ENCODE peak calls at places on chromosome 9, in six cellular contexts. U, D, F, V, Q and I are unnamed samples. For H3K4me1 and H3K36me3, the result is how much of the 10 kb centered on the place peaks cover.

GRCh38 chr9:87516931-87517300 is 19.2 kb downstream of the DAPK1 start:
- DNase-seq in U (no peak), D (no peak), F (no peak), V (no peak), Q (no peak), I (no peak)

GRCh38 chr9:126661521-126662251 is 48.0 kb downstream of the LMX1B start:
- DNase-seq in U (no peak), D (no peak), F (peak), V (no peak), Q (no peak), I (no peak)

GRCh38 chr9:27473135-27473534 is 51.0 kb upstream of the IFNK start:
- DNase-seq in U (peak), D (peak), F (no peak), V (peak), Q (no peak), I (no peak)

GRCh38 chr9:34179528-34180138 is 790 bp downstream of the UBAP1 start:
- DNase-seq in U (no peak), D (peak), F (peak), V (no peak), Q (no peak), I (no peak)

GRCh38 chr9:27227192-27227591 is 69.8 kb downstream of the EQTN start:
- DNase-seq in U (no peak), D (no peak), F (peak), V (no peak), Q (no peak), I (no peak)

GRCh38 chr9:71767421-71768321 is 642 bp downstream of the CEMIP2 start:
- DNase-seq in U (no peak), D (peak), F (no peak), V (peak), Q (no peak), I (no peak)

GRCh38 chr9:1362845-1363244 is 312.7 kb downstream of the DMRT2 start:
- DNase-seq in U (no peak), D (no peak), F (no peak), V (no peak), Q (no peak), I (no peak)

GRCh38 chr9:38026021-38026809 is 42.8 kb downstream of the SHB start:
- DNase-seq in U (peak), D (no peak), F (peak), V (peak), Q (no peak), I (no peak)

GRCh38 chr9:128124873-128125574 is 2.5 kb downstream of the PTGES2 start:
- DNase-seq in U (peak), D (peak), F (peak), V (peak), Q (no peak), I (no peak)

GRCh38 chr9:115126406-115126805 is 8.4 kb upstream of the TNC start:
- DNase-seq in U (no peak), D (no peak), F (no peak), V (no peak), Q (no peak), I (no peak)

GRCh38 chr9:91723420-91724067 is 226.5 kb downstream of the ROR2 start:
- DNase-seq in U (no peak), D (no peak), F (no peak), V (no peak), Q (no peak), I (no peak)

GRCh38 chr9:128428644-128429504 is 8.2 kb downstream of the CERCAM start:
- DNase-seq in U (no peak), D (no peak), F (no peak), V (no peak), Q (no peak), I (no peak)

GRCh38 chr9:124216474-124217176 is 41.1 kb upstream of the NEK6 start:
- DNase-seq in U (no peak), D (peak), F (no peak), V (no peak), Q (no peak), I (peak)

GRCh38 chr9:121895836-121896544 is 197.1 kb downstream of the TTLL11 start:
- DNase-seq in U (no peak), D (no peak), F (no peak), V (peak), Q (no peak), I (no peak)

GRCh38 chr9:106892632-106893031 is 29.7 kb downstream of the ZNF462 start:
- DNase-seq in U (peak), D (no peak), F (peak), V (no peak), Q (no peak), I (no peak)

GRCh38 chr9:95742821-95743220 is 132.7 kb upstream of the ERCC6L2 start:
- DNase-seq in U (no peak), D (no peak), F (no peak), V (no peak), Q (no peak), I (no peak)

GRCh38 chr9:36942891-36943290 is 91.2 kb downstream of the PAX5 start:
- DNase-seq in U (no peak), D (no peak), F (no peak), V (no peak), Q (no peak), I (no peak)

GRCh38 chr9:115591584-115591984 is 473.6 kb upstream of the TNC start:
- DNase-seq in U (peak), D (no peak), F (peak), V (peak), Q (no peak), I (no peak)

GRCh38 chr9:137007060-137007815 is 10.9 kb upstream of the CLIC3 start:
- DNase-seq in U (no peak), D (no peak), F (no peak), V (peak), Q (no peak), I (no peak)

GRCh38 chr9:93582115-93582514 is 5.7 kb downstream of the PHF2 start:
- DNase-seq in U (no peak), D (peak), F (no peak), V (no peak), Q (no peak), I (no peak)

GRCh38 chr9:83296123-83296522 is 233.2 kb upstream of the RASEF start:
- DNase-seq in U (no peak), D (no peak), F (no peak), V (no peak), Q (no peak), I (no peak)

GRCh38 chr9:5630038-5630507 is 1.2 kb downstream of the RIC1 start:
- DNase-seq in U (peak), D (no peak), F (no peak), V (no peak), Q (no peak), I (peak)

GRCh38 chr9:5321058-5321457 is 16.5 kb upstream of the RLN2 start:
- DNase-seq in U (no peak), D (no peak), F (no peak), V (no peak), Q (no peak), I (no peak)

GRCh38 chr9:98906273-98907040 is 37.2 kb upstream of the COL15A1 start:
- DNase-seq in U (no peak), D (no peak), F (no peak), V (no peak), Q (no peak), I (no peak)
- H3K27ac ChIP-seq in U (peak), D (peak), F (no peak), V (no peak), Q (peak), I (no peak)

GRCh38 chr9:133580416-133580738 is 28.8 kb downstream of the FAM163B start:
- DNase-seq in U (no peak), D (no peak), F (no peak), V (no peak), Q (no peak), I (no peak)

GRCh38 chr9:133580971-133581370 is 28.2 kb downstream of the FAM163B start:
- DNase-seq in U (no peak), D (no peak), F (no peak), V (no peak), Q (no peak), I (no peak)

GRCh38 chr9:133583111-133583510 is 26.1 kb downstream of the FAM163B start:
- DNase-seq in U (no peak), D (no peak), F (no peak), V (no peak), Q (no peak), I (no peak)

GRCh38 chr9:133582501-133583045 is 26.6 kb downstream of the FAM163B start:
- DNase-seq in U (no peak), D (no peak), F (no peak), V (no peak), Q (no peak), I (no peak)

DNA sequence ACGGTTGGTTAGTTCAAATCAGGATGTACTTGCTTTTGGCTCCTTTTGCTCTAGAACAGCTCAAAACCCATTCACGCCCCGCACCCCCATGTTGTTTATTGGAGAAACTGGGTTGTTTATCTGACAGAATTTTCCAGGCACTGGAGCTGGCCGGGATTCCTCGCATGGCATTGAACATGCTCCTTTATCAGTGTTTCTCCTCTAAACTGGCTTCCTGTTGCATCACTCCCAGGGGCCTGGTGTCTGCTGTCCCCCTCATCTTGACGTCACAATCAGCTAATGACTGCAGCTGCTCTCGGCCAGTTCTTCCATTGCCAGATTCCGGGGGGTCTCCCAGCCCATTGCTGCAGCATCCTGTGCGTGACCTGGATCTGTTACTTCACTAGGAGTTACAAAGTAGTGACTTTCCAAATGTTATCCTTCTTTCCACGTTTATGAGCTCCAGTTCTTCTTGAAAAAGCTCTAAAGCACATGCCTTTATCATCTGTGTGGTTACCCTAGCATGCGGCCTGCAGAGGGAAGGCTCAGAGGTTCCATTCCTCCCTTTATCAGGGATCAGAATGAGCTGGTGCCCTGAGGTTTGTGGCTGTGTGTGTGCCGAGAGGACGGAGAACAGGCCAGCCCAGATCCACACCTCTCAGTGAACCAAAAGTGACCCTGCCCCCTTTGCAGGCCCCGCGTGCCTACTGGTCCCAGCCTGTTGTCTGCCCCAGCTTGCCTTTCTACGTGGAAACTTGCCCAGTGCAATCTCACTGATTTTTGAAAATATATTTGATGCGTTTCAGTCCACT is 27.4 kb downstream of the FAM163B start:
- DNase-seq in U (peak), D (no peak), F (no peak), V (no peak), Q (no peak), I (no peak)
- H3K4me1 ChIP-seq in U (half or more), D (under half), F (under half), V (under half), Q (under half), I (under half)

GRCh38 chr9:111393971-111394370 is 63.9 kb upstream of the OR2K2 start:
- DNase-seq in U (no peak), D (no peak), F (no peak), V (no peak), Q (no peak), I (no peak)

GRCh38 chr9:111399772-111400563 is 69.9 kb upstream of the OR2K2 start:
- DNase-seq in U (peak), D (no peak), F (peak), V (no peak), Q (no peak), I (no peak)

GRCh38 chr9:111400564-111400898 is 70.5 kb upstream of the OR2K2 start:
- DNase-seq in U (no peak), D (no peak), F (no peak), V (no peak), Q (no peak), I (no peak)

GRCh38 chr9:111399211-111399739 is 69.3 kb upstream of the OR2K2 start:
- DNase-seq in U (no peak), D (no peak), F (no peak), V (no peak), Q (no peak), I (no peak)
- H3K36me3 ChIP-seq in U (half or more), D (half or more), F (half or more), V (under half), Q (under half), I (under half)

GRCh38 chr9:2815661-2816060 is 28.2 kb downstream of the PUM3 start:
- DNase-seq in U (no peak), D (no peak), F (no peak), V (no peak), Q (no peak), I (no peak)
- H3K27ac ChIP-seq in U (no peak), D (peak), F (no peak), V (no peak), Q (peak), I (no peak)

DNA sequence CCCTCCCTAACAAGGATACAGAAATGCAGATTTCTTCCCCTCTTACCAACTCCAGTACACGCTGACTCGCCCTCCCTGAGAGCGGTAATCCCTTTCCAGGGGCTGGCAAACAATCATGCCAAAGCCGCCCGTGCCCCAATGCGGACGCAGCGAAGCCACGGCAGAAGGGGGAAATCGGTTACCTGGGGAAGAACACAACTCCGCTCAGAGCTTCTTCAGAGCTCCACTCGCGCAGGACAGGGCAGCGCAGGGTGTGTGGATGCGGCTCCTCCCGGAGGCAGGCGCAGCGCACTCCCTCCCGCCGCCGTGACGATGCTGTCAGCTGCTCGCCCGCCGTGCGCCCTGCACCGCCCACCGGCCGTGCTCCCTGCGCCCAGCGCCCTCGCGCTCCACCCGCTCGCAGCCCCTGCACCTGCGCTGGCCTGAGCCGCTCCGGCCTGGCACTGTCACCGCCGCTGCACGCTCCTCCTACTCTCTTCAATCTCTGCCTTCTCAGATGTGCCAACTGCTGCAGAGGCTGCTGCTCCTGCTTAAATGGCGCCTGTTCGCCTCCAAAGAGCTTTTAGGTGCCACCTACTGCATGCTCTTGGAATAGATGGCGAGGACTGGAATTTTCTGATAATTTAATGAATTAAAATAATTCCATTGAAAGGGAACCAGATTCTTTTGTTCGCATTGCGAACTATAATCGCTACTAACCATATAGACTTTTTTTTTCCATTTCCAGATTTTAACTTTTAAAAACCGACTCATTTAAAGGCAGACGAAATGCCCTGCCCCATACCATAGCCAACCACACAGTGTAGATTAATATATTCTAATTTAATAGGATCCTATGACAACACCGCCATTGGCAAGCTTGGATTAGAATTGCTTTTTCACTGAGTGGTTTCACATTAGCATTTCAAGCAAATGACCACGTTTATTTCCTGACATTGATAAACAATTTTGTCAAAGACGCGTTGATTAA is at the start of gene DIRAS2:
- DNase-seq in U (peak), D (peak), F (peak), V (peak), Q (no peak), I (no peak)
- H3K4me1 ChIP-seq in U (under half), D (under half), F (under half), V (under half), Q (under half), I (under half)

GRCh38 chr9:113530022-113530635 is 66.6 kb downstream of the RGS3 start:
- DNase-seq in U (no peak), D (no peak), F (no peak), V (no peak), Q (no peak), I (no peak)
- H3K36me3 ChIP-seq in U (under half), D (under half), F (under half), V (under half), Q (under half), I (under half)

DNA sequence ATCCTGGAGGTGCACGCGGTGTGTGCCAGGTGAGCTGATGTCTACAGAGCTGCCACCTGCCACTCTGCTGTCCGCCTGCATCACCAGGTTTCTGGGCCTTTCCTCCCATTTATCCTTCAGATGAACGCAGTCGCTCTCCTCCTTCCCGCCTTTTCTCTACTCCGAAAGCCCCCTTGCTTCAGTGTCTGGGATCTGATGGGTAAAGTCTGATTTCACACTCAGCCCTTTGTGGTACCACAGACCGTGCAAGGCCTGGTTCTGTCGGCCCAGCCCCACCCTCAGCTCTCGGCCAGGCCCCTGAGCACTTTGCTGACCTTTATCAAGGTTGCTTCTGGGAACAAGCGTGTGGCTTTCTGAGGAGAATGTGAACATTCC is 32.5 kb downstream of the GLT6D1 start:
- DNase-seq in U (no peak), D (no peak), F (no peak), V (peak), Q (no peak), I (no peak)
- H3K27ac ChIP-seq in U (no peak), D (no peak), F (no peak), V (no peak), Q (no peak), I (no peak)

GRCh38 chr9:130662099-130662926 is 2.1 kb upstream of the PRDM12 start:
- DNase-seq in U (peak), D (no peak), F (no peak), V (no peak), Q (no peak), I (no peak)
- H3K4me1 ChIP-seq in U (under half), D (half or more), F (under half), V (under half), Q (half or more), I (half or more)

DNA sequence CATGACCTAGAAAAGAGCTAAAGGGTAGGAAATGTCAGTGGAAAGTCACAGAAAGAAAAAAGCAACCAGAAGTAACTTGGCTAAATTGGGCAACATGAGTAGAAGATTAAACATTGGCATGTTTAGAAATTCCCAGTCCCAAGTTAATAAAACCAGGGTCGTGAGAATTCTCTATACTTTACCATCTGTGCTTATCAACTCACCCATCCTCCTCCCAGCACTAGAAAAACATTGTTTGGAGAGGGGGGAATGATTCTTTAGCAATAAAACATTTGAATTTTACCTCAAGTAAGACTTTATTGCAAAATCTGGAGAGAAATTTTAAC is 79.6 kb downstream of the PRKACG start:
- DNase-seq in U (no peak), D (no peak), F (no peak), V (no peak), Q (no peak), I (no peak)
- H3K36me3 ChIP-seq in U (under half), D (under half), F (under half), V (under half), Q (under half), I (under half)

GRCh38 chr9:109708507-109708945 is 71.5 kb upstream of the PALM2AKAP2 start:
- DNase-seq in U (no peak), D (no peak), F (no peak), V (no peak), Q (no peak), I (no peak)

GRCh38 chr9:109709881-109710280 is 70.1 kb upstream of the PALM2AKAP2 start:
- DNase-seq in U (no peak), D (no peak), F (no peak), V (no peak), Q (no peak), I (no peak)

GRCh38 chr9:109704546-109704945 is 75.5 kb upstream of the PALM2AKAP2 start:
- DNase-seq in U (no peak), D (no peak), F (no peak), V (no peak), Q (no peak), I (no peak)

GRCh38 chr9:109705515-109705914 is 74.5 kb upstream of the PALM2AKAP2 start:
- DNase-seq in U (no peak), D (no peak), F (no peak), V (no peak), Q (no peak), I (no peak)

DNA sequence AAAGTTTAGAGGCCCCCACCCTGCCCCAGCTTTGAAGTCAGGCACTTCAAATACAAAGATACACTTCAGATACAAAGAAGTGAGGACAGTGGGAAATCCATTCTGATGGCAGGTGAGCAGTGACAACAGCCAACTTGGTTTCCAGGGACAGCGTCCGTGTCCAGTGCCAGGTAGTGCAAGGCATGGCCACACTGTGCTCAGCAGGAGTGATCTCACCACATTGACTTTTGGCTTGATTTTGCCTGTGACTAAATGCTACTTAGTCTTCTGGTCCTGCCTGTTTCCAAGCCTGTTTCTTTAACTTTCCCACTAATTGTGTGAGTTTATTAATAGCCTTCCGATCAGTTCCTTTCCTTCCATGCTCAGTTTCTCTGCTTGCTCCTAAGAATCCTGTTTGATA is 72.6 kb upstream of the PALM2AKAP2 start:
- DNase-seq in U (no peak), D (no peak), F (peak), V (no peak), Q (no peak), I (no peak)
- H3K27ac ChIP-seq in U (no peak), D (no peak), F (no peak), V (no peak), Q (no peak), I (no peak)